ENCODE peak calls at places on chromosomes 13 and 19, in eight cellular contexts. One of them, this sample, is unnamed.

GRCh38 chr13:52892925-52893324 is 44.5 kb upstream of the PCDH8 start:
- DNase-seq in endodermal cell: peak; percentile 35
- DNase-seq in IMR-90: no peak
- DNase-seq in CD4-positive, alpha-beta T cell: no peak
- DNase-seq in A549: no peak
- DNase-seq in coronary artery: no peak
- DNase-seq in thoracic aorta: no peak
- DNase-seq in fibroblast of lung: no peak
- DNase-seq in this sample: no peak

GRCh38 chr13:100100115-100100879 is 11.4 kb downstream of the PCCA start:
- DNase-seq in endodermal cell: no peak
- DNase-seq in IMR-90: peak; percentile 87
- DNase-seq in CD4-positive, alpha-beta T cell: no peak
- DNase-seq in A549: peak; percentile 31
- DNase-seq in coronary artery: no peak
- DNase-seq in thoracic aorta: no peak
- DNase-seq in fibroblast of lung: peak; percentile 89
- DNase-seq in this sample: peak; percentile 45

GRCh38 chr13:46010148-46010547 is 42.4 kb downstream of the ZC3H13 start:
- DNase-seq in endodermal cell: peak; percentile 53
- DNase-seq in IMR-90: no peak
- DNase-seq in CD4-positive, alpha-beta T cell: no peak
- DNase-seq in A549: peak; percentile 9
- DNase-seq in coronary artery: no peak
- DNase-seq in thoracic aorta: no peak
- DNase-seq in fibroblast of lung: no peak
- DNase-seq in this sample: no peak

GRCh38 chr13:48567521-48568331 is 34.8 kb upstream of the RCBTB2 start:
- DNase-seq in endodermal cell: no peak
- DNase-seq in IMR-90: no peak
- DNase-seq in CD4-positive, alpha-beta T cell: no peak
- DNase-seq in A549: no peak
- DNase-seq in coronary artery: no peak
- DNase-seq in thoracic aorta: no peak
- DNase-seq in fibroblast of lung: no peak
- DNase-seq in this sample: no peak

GRCh38 chr13:40762849-40763248 is 8.1 kb downstream of the MRPS31 start:
- DNase-seq in endodermal cell: no peak
- DNase-seq in IMR-90: peak; percentile 65
- DNase-seq in CD4-positive, alpha-beta T cell: no peak
- DNase-seq in A549: no peak
- DNase-seq in coronary artery: no peak
- DNase-seq in thoracic aorta: no peak
- DNase-seq in fibroblast of lung: peak; percentile 23
- DNase-seq in this sample: peak; percentile 61

GRCh38 chr19:1105217-1105872 is 1.6 kb downstream of the GPX4 start:
- DNase-seq in endodermal cell: no peak
- DNase-seq in IMR-90: peak; percentile 35
- DNase-seq in CD4-positive, alpha-beta T cell: no peak
- DNase-seq in A549: no peak
- DNase-seq in coronary artery: no peak
- DNase-seq in thoracic aorta: no peak
- DNase-seq in fibroblast of lung: no peak
- DNase-seq in this sample: no peak

GRCh38 chr13:99150575-99151370 is 49.9 kb upstream of the UBAC2 start:
- DNase-seq in endodermal cell: no peak
- DNase-seq in IMR-90: peak; percentile 27
- DNase-seq in CD4-positive, alpha-beta T cell: no peak
- DNase-seq in A549: peak; percentile 72
- DNase-seq in coronary artery: no peak
- DNase-seq in thoracic aorta: no peak
- DNase-seq in fibroblast of lung: peak; percentile 80
- DNase-seq in this sample: peak; percentile 89

GRCh38 chr19:10089801-10090375 is 3.8 kb downstream of the SHFL start:
- DNase-seq in endodermal cell: no peak
- DNase-seq in IMR-90: no peak
- DNase-seq in CD4-positive, alpha-beta T cell: no peak
- DNase-seq in A549: no peak
- DNase-seq in coronary artery: no peak
- DNase-seq in thoracic aorta: no peak
- DNase-seq in fibroblast of lung: no peak
- DNase-seq in this sample: no peak

GRCh38 chr13:51519839-51520238 is 64.4 kb upstream of the WDFY2 start:
- DNase-seq in endodermal cell: no peak
- DNase-seq in IMR-90: peak; percentile 61
- DNase-seq in CD4-positive, alpha-beta T cell: no peak
- DNase-seq in A549: peak; percentile 37
- DNase-seq in coronary artery: no peak
- DNase-seq in thoracic aorta: no peak
- DNase-seq in fibroblast of lung: peak; percentile 39
- DNase-seq in this sample: peak; percentile 30

GRCh38 chr13:53104120-53104519 is 75.5 kb downstream of the OLFM4 start:
- DNase-seq in endodermal cell: no peak
- DNase-seq in IMR-90: no peak
- DNase-seq in CD4-positive, alpha-beta T cell: no peak
- DNase-seq in A549: no peak
- DNase-seq in coronary artery: no peak
- DNase-seq in thoracic aorta: no peak
- DNase-seq in fibroblast of lung: no peak
- DNase-seq in this sample: no peak

GRCh38 chr13:91647361-91647970 is 249.0 kb downstream of the GPC5 start:
- DNase-seq in endodermal cell: peak; percentile 92
- DNase-seq in IMR-90: peak; percentile 12
- DNase-seq in CD4-positive, alpha-beta T cell: no peak
- DNase-seq in A549: peak; percentile 27
- DNase-seq in coronary artery: no peak
- DNase-seq in thoracic aorta: no peak
- DNase-seq in fibroblast of lung: peak; percentile 53
- DNase-seq in this sample: no peak
- TF ChIP-seq CTCF in endodermal cell: peak; percentile 81
- TF ChIP-seq CTCF in IMR-90: no peak
- TF ChIP-seq CTCF in CD4-positive, alpha-beta T cell: no peak
- TF ChIP-seq CTCF in A549: peak; percentile 17
- TF ChIP-seq CTCF in coronary artery: no peak
- TF ChIP-seq CTCF in thoracic aorta: no peak
- TF ChIP-seq CTCF in fibroblast of lung: peak; percentile 50
- TF ChIP-seq CTCF in this sample: peak; percentile 45

GRCh38 chr19:46880440-46880839 is 19.6 kb downstream of the ARHGAP35 start:
- DNase-seq in endodermal cell: no peak
- DNase-seq in IMR-90: peak; percentile 13
- DNase-seq in CD4-positive, alpha-beta T cell: no peak
- DNase-seq in A549: no peak
- DNase-seq in coronary artery: no peak
- DNase-seq in thoracic aorta: no peak
- DNase-seq in fibroblast of lung: no peak
- DNase-seq in this sample: no peak

GRCh38 chr19:46875234-46875633 is 14.4 kb downstream of the ARHGAP35 start:
- DNase-seq in endodermal cell: peak; percentile 28
- DNase-seq in IMR-90: no peak
- DNase-seq in CD4-positive, alpha-beta T cell: no peak
- DNase-seq in A549: no peak
- DNase-seq in coronary artery: no peak
- DNase-seq in thoracic aorta: no peak
- DNase-seq in fibroblast of lung: peak; percentile 25
- DNase-seq in this sample: no peak

GRCh38 chr19:46878613-46879375 is 18.0 kb downstream of the ARHGAP35 start:
- DNase-seq in endodermal cell: peak; percentile 36
- DNase-seq in IMR-90: peak; percentile 93
- DNase-seq in CD4-positive, alpha-beta T cell: no peak
- DNase-seq in A549: no peak
- DNase-seq in coronary artery: no peak
- DNase-seq in thoracic aorta: no peak
- DNase-seq in fibroblast of lung: peak; percentile 95
- DNase-seq in this sample: peak; percentile 90

GRCh38 chr19:46872967-46873366 is 12.2 kb downstream of the ARHGAP35 start:
- DNase-seq in endodermal cell: peak; percentile 33
- DNase-seq in IMR-90: no peak
- DNase-seq in CD4-positive, alpha-beta T cell: no peak
- DNase-seq in A549: no peak
- DNase-seq in coronary artery: no peak
- DNase-seq in thoracic aorta: no peak
- DNase-seq in fibroblast of lung: no peak
- DNase-seq in this sample: no peak

GRCh38 chr19:46875657-46876056 is 14.9 kb downstream of the ARHGAP35 start:
- DNase-seq in endodermal cell: peak; percentile 41
- DNase-seq in IMR-90: no peak
- DNase-seq in CD4-positive, alpha-beta T cell: no peak
- DNase-seq in A549: no peak
- DNase-seq in coronary artery: no peak
- DNase-seq in thoracic aorta: no peak
- DNase-seq in fibroblast of lung: no peak
- DNase-seq in this sample: no peak
- TF ChIP-seq CTCF in endodermal cell: no peak
- TF ChIP-seq CTCF in IMR-90: no peak
- TF ChIP-seq CTCF in CD4-positive, alpha-beta T cell: no peak
- TF ChIP-seq CTCF in A549: no peak
- TF ChIP-seq CTCF in coronary artery: no peak
- TF ChIP-seq CTCF in thoracic aorta: no peak
- TF ChIP-seq CTCF in fibroblast of lung: no peak
- TF ChIP-seq CTCF in this sample: no peak

GRCh38 chr13:112587359-112587766 is 590 bp downstream of the TUBGCP3 start:
- DNase-seq in endodermal cell: peak; percentile 89
- DNase-seq in IMR-90: peak; percentile 86
- DNase-seq in CD4-positive, alpha-beta T cell: peak; percentile 51
- DNase-seq in A549: peak; percentile 69
- DNase-seq in coronary artery: peak; percentile 82
- DNase-seq in thoracic aorta: peak; percentile 60
- DNase-seq in fibroblast of lung: peak; percentile 79
- DNase-seq in this sample: peak; percentile 85
- TF ChIP-seq CTCF in endodermal cell: no peak
- TF ChIP-seq CTCF in IMR-90: peak; percentile 31
- TF ChIP-seq CTCF in CD4-positive, alpha-beta T cell: no peak
- TF ChIP-seq CTCF in A549: no peak
- TF ChIP-seq CTCF in coronary artery: no peak
- TF ChIP-seq CTCF in thoracic aorta: no peak
- TF ChIP-seq CTCF in fibroblast of lung: peak; percentile 12
- TF ChIP-seq CTCF in this sample: peak; percentile 35

GRCh38 chr19:46269085-46269484 is 27.8 kb upstream of the HIF3A start:
- DNase-seq in endodermal cell: no peak
- DNase-seq in IMR-90: no peak
- DNase-seq in CD4-positive, alpha-beta T cell: no peak
- DNase-seq in A549: no peak
- DNase-seq in coronary artery: no peak
- DNase-seq in thoracic aorta: no peak
- DNase-seq in fibroblast of lung: no peak
- DNase-seq in this sample: no peak
- TF ChIP-seq CTCF in endodermal cell: no peak
- TF ChIP-seq CTCF in IMR-90: no peak
- TF ChIP-seq CTCF in CD4-positive, alpha-beta T cell: no peak
- TF ChIP-seq CTCF in A549: no peak
- TF ChIP-seq CTCF in coronary artery: no peak
- TF ChIP-seq CTCF in thoracic aorta: no peak
- TF ChIP-seq CTCF in fibroblast of lung: no peak
- TF ChIP-seq CTCF in this sample: no peak

GRCh38 chr13:114134944-114135610 is 2.7 kb upstream of the RASA3 start:
- DNase-seq in endodermal cell: no peak
- DNase-seq in IMR-90: no peak
- DNase-seq in CD4-positive, alpha-beta T cell: no peak
- DNase-seq in A549: no peak
- DNase-seq in coronary artery: no peak
- DNase-seq in thoracic aorta: no peak
- DNase-seq in fibroblast of lung: no peak
- DNase-seq in this sample: no peak
- TF ChIP-seq CTCF in endodermal cell: no peak
- TF ChIP-seq CTCF in IMR-90: no peak
- TF ChIP-seq CTCF in CD4-positive, alpha-beta T cell: no peak
- TF ChIP-seq CTCF in A549: no peak
- TF ChIP-seq CTCF in coronary artery: no peak
- TF ChIP-seq CTCF in thoracic aorta: no peak
- TF ChIP-seq CTCF in fibroblast of lung: no peak
- TF ChIP-seq CTCF in this sample: no peak

GRCh38 chr19:44753932-44754742 is 5.6 kb downstream of the BCL3 start:
- DNase-seq in endodermal cell: peak; percentile 87
- DNase-seq in IMR-90: peak; percentile 77
- DNase-seq in CD4-positive, alpha-beta T cell: peak; percentile 32
- DNase-seq in A549: peak; percentile 90
- DNase-seq in coronary artery: peak; percentile 92
- DNase-seq in thoracic aorta: peak; percentile 87
- DNase-seq in fibroblast of lung: peak; percentile 89
- DNase-seq in this sample: peak; percentile 51
- TF ChIP-seq CTCF in endodermal cell: no peak
- TF ChIP-seq CTCF in IMR-90: no peak
- TF ChIP-seq CTCF in CD4-positive, alpha-beta T cell: no peak
- TF ChIP-seq CTCF in A549: no peak
- TF ChIP-seq CTCF in coronary artery: no peak
- TF ChIP-seq CTCF in thoracic aorta: no peak
- TF ChIP-seq CTCF in fibroblast of lung: no peak
- TF ChIP-seq CTCF in this sample: no peak

GRCh38 chr19:46356670-46357055 is 9.8 kb downstream of the PPP5C start:
- DNase-seq in endodermal cell: no peak
- DNase-seq in IMR-90: no peak
- DNase-seq in CD4-positive, alpha-beta T cell: no peak
- DNase-seq in A549: no peak
- DNase-seq in coronary artery: peak; percentile 5
- DNase-seq in thoracic aorta: no peak
- DNase-seq in fibroblast of lung: no peak
- DNase-seq in this sample: no peak

GRCh38 chr19:46351241-46352041 is 4.6 kb downstream of the PPP5C start:
- DNase-seq in endodermal cell: no peak
- DNase-seq in IMR-90: peak; percentile 43
- DNase-seq in CD4-positive, alpha-beta T cell: peak; percentile 17
- DNase-seq in A549: peak; percentile 37
- DNase-seq in coronary artery: peak; percentile 93
- DNase-seq in thoracic aorta: peak; percentile 47
- DNase-seq in fibroblast of lung: peak; percentile 59
- DNase-seq in this sample: peak; percentile 70

GRCh38 chr19:46355234-46355990 is 8.5 kb downstream of the PPP5C start:
- DNase-seq in endodermal cell: no peak
- DNase-seq in IMR-90: no peak
- DNase-seq in CD4-positive, alpha-beta T cell: no peak
- DNase-seq in A549: peak; percentile 21
- DNase-seq in coronary artery: no peak
- DNase-seq in thoracic aorta: no peak
- DNase-seq in fibroblast of lung: no peak
- DNase-seq in this sample: no peak

GRCh38 chr19:46355991-46356669 is 9.2 kb downstream of the PPP5C start:
- DNase-seq in endodermal cell: peak; percentile 18
- DNase-seq in IMR-90: no peak
- DNase-seq in CD4-positive, alpha-beta T cell: no peak
- DNase-seq in A549: no peak
- DNase-seq in coronary artery: peak; percentile 65
- DNase-seq in thoracic aorta: no peak
- DNase-seq in fibroblast of lung: no peak
- DNase-seq in this sample: no peak

DNA sequence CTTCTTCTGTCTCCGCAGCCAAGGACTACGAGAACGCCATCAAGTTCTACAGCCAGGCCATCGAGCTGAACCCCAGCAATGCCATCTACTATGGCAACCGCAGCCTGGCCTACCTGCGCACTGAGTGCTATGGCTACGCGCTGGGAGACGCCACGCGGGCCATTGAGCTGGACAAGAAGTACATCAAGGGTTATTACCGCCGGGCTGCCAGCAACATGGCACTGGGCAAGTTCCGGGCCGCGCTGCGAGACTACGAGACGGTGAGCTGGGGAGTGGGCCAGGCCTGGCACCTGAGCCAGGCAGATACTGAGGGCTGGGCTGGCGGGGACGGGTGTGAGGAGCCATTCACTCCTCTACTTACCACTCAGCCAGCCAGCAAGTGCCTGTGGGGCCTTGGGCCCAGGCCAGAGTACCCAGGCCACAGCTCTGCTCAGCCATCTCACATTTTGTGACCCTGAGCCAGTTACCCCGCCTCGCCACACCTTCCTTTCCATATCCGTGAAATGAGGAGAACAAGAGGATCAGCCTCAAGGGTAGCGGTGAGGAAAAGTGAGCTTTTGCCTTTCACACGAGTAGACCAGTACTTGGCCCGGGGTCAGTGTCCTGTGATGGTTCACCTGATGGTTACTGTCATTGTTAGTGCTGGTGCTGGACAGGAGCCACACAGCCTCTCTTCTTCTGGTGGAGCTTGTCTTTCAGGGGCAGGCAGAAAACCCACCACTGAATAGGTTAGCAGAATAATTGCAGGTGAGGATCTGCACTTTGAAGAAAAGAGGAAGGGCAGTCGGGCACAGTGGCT is 7.0 kb downstream of the PPP5C start:
- DNase-seq in endodermal cell: no peak
- DNase-seq in IMR-90: no peak
- DNase-seq in CD4-positive, alpha-beta T cell: no peak
- DNase-seq in A549: no peak
- DNase-seq in coronary artery: no peak
- DNase-seq in thoracic aorta: no peak
- DNase-seq in fibroblast of lung: no peak
- DNase-seq in this sample: no peak
- TF ChIP-seq CTCF in endodermal cell: no peak
- TF ChIP-seq CTCF in IMR-90: no peak
- TF ChIP-seq CTCF in CD4-positive, alpha-beta T cell: no peak
- TF ChIP-seq CTCF in A549: no peak
- TF ChIP-seq CTCF in coronary artery: no peak
- TF ChIP-seq CTCF in thoracic aorta: no peak
- TF ChIP-seq CTCF in fibroblast of lung: no peak
- TF ChIP-seq CTCF in this sample: no peak